ENCODE peak calls at places on chromosomes 2 and 18, in six cellular contexts. One of them, this sample, is unnamed.

GRCh38 chr2:64277101-64277849 is 133.1 kb upstream of the PELI1 start:
- DNase-seq in EH: peak; percentile 34
- DNase-seq in activated CD4-positive, alpha-beta T cell treated with anti-CD3 and anti-CD28 coated beads for 4 hours: no peak
- DNase-seq in endothelial cell: no peak
- DNase-seq in amygdala: no peak
- DNase-seq in KBM-7: no peak
- DNase-seq in this sample: peak; percentile 38

GRCh38 chr18:34643982-34644381 is 66.1 kb upstream of the DTNA start:
- DNase-seq in EH: no peak
- DNase-seq in activated CD4-positive, alpha-beta T cell treated with anti-CD3 and anti-CD28 coated beads for 4 hours: no peak
- DNase-seq in endothelial cell: no peak
- DNase-seq in amygdala: no peak
- DNase-seq in KBM-7: no peak
- DNase-seq in this sample: no peak

GRCh38 chr2:10423400-10423774 is 24.7 kb downstream of the ODC1 start:
- DNase-seq in EH: no peak
- DNase-seq in activated CD4-positive, alpha-beta T cell treated with anti-CD3 and anti-CD28 coated beads for 4 hours: no peak
- DNase-seq in endothelial cell: no peak
- DNase-seq in amygdala: no peak
- DNase-seq in KBM-7: no peak
- DNase-seq in this sample: no peak

GRCh38 chr2:226515344-226516055 is 284.1 kb downstream of the IRS1 start:
- DNase-seq in EH: peak; percentile 62
- DNase-seq in activated CD4-positive, alpha-beta T cell treated with anti-CD3 and anti-CD28 coated beads for 4 hours: no peak
- DNase-seq in endothelial cell: no peak
- DNase-seq in amygdala: no peak
- DNase-seq in KBM-7: no peak
- DNase-seq in this sample: no peak

GRCh38 chr2:17538022-17538843 is 2.3 kb upstream of the VSNL1 start:
- DNase-seq in EH: no peak
- DNase-seq in activated CD4-positive, alpha-beta T cell treated with anti-CD3 and anti-CD28 coated beads for 4 hours: no peak
- DNase-seq in endothelial cell: peak; percentile 30
- DNase-seq in amygdala: no peak
- DNase-seq in KBM-7: peak; percentile 3
- DNase-seq in this sample: peak; percentile 71

GRCh38 chr18:12043811-12044210 is 49.8 kb upstream of the ANKRD62 start:
- DNase-seq in EH: no peak
- DNase-seq in activated CD4-positive, alpha-beta T cell treated with anti-CD3 and anti-CD28 coated beads for 4 hours: no peak
- DNase-seq in endothelial cell: no peak
- DNase-seq in amygdala: no peak
- DNase-seq in KBM-7: no peak
- DNase-seq in this sample: no peak

GRCh38 chr2:85644909-85645308 is 23.1 kb downstream of the SFTPB start:
- DNase-seq in EH: no peak
- DNase-seq in activated CD4-positive, alpha-beta T cell treated with anti-CD3 and anti-CD28 coated beads for 4 hours: no peak
- DNase-seq in endothelial cell: no peak
- DNase-seq in amygdala: no peak
- DNase-seq in KBM-7: no peak
- DNase-seq in this sample: no peak

GRCh38 chr18:49591775-49592174 is 29.9 kb downstream of the LIPG start:
- DNase-seq in EH: no peak
- DNase-seq in activated CD4-positive, alpha-beta T cell treated with anti-CD3 and anti-CD28 coated beads for 4 hours: no peak
- DNase-seq in endothelial cell: no peak
- DNase-seq in amygdala: no peak
- DNase-seq in KBM-7: no peak
- DNase-seq in this sample: no peak

GRCh38 chr2:658426-658825 is 18.8 kb downstream of the TMEM18 start:
- DNase-seq in EH: no peak
- DNase-seq in activated CD4-positive, alpha-beta T cell treated with anti-CD3 and anti-CD28 coated beads for 4 hours: no peak
- DNase-seq in endothelial cell: no peak
- DNase-seq in amygdala: no peak
- DNase-seq in KBM-7: no peak
- DNase-seq in this sample: no peak

GRCh38 chr2:51424418-51424817 is 392.5 kb upstream of the NRXN1 start:
- DNase-seq in EH: no peak
- DNase-seq in activated CD4-positive, alpha-beta T cell treated with anti-CD3 and anti-CD28 coated beads for 4 hours: no peak
- DNase-seq in endothelial cell: no peak
- DNase-seq in amygdala: no peak
- DNase-seq in KBM-7: no peak
- DNase-seq in this sample: peak; percentile 5

GRCh38 chr2:194619368-194619767 is 1037.7 kb upstream of the SLC39A10 start:
- DNase-seq in EH: no peak
- DNase-seq in activated CD4-positive, alpha-beta T cell treated with anti-CD3 and anti-CD28 coated beads for 4 hours: no peak
- DNase-seq in endothelial cell: no peak
- DNase-seq in amygdala: no peak
- DNase-seq in KBM-7: no peak
- DNase-seq in this sample: no peak

GRCh38 chr2:88626171-88627054 is 851 bp downstream of the EIF2AK3 start:
- DNase-seq in EH: peak; percentile 30
- DNase-seq in activated CD4-positive, alpha-beta T cell treated with anti-CD3 and anti-CD28 coated beads for 4 hours: peak; percentile 37
- DNase-seq in endothelial cell: peak; percentile 44
- DNase-seq in amygdala: no peak
- DNase-seq in KBM-7: peak; percentile 23
- DNase-seq in this sample: peak; percentile 54

GRCh38 chr2:70340921-70341765 is 39.3 kb upstream of the FAM136A start:
- DNase-seq in EH: peak; percentile 57
- DNase-seq in activated CD4-positive, alpha-beta T cell treated with anti-CD3 and anti-CD28 coated beads for 4 hours: peak; percentile 29
- DNase-seq in endothelial cell: peak; percentile 51
- DNase-seq in amygdala: no peak
- DNase-seq in KBM-7: peak; percentile 58
- DNase-seq in this sample: peak; percentile 63

GRCh38 chr2:207734264-207734635 is 22.8 kb downstream of the CCNYL1 start:
- DNase-seq in EH: peak; percentile 53
- DNase-seq in activated CD4-positive, alpha-beta T cell treated with anti-CD3 and anti-CD28 coated beads for 4 hours: no peak
- DNase-seq in endothelial cell: no peak
- DNase-seq in amygdala: no peak
- DNase-seq in KBM-7: peak; percentile 47
- DNase-seq in this sample: peak; percentile 42

GRCh38 chr2:10385933-10386773 is 62.0 kb downstream of the ODC1 start:
- DNase-seq in EH: peak; percentile 80
- DNase-seq in activated CD4-positive, alpha-beta T cell treated with anti-CD3 and anti-CD28 coated beads for 4 hours: no peak
- DNase-seq in endothelial cell: no peak
- DNase-seq in amygdala: no peak
- DNase-seq in KBM-7: no peak
- DNase-seq in this sample: no peak

GRCh38 chr2:107633580-107634147 is 193.0 kb upstream of the RGPD4 start:
- DNase-seq in EH: peak; percentile 93
- DNase-seq in activated CD4-positive, alpha-beta T cell treated with anti-CD3 and anti-CD28 coated beads for 4 hours: no peak
- DNase-seq in endothelial cell: no peak
- DNase-seq in amygdala: no peak
- DNase-seq in KBM-7: no peak
- DNase-seq in this sample: no peak